ENCODE peak calls at places on chromosomes 11 and 22, in five cellular contexts. One of them, this sample, is unnamed.

GRCh38 chr11:102653744-102654291 is 28.7 kb upstream of the MMP20 start:
- DNase-seq in neural progenitor cell: no peak
- DNase-seq in HAP-1: no peak
- DNase-seq in T follicular helper cell: no peak
- DNase-seq in cardiac fibroblast: no peak
- DNase-seq in this sample: no peak

GRCh38 chr22:17135153-17135760 is 14.1 kb upstream of the TMEM121B start:
- DNase-seq in neural progenitor cell: no peak
- DNase-seq in HAP-1: no peak
- DNase-seq in T follicular helper cell: no peak
- DNase-seq in cardiac fibroblast: no peak
- DNase-seq in this sample: no peak

GRCh38 chr11:86230196-86230813 is 14.2 kb upstream of the EED start:
- DNase-seq in neural progenitor cell: no peak
- DNase-seq in HAP-1: no peak
- DNase-seq in T follicular helper cell: no peak
- DNase-seq in cardiac fibroblast: no peak
- DNase-seq in this sample: no peak

GRCh38 chr11:72595292-72595684 is 78.9 kb downstream of the PDE2A start:
- DNase-seq in neural progenitor cell: peak; percentile 66
- DNase-seq in HAP-1: no peak
- DNase-seq in T follicular helper cell: no peak
- DNase-seq in cardiac fibroblast: no peak
- DNase-seq in this sample: no peak

GRCh38 chr22:20889904-20890303 is 27.3 kb upstream of the CRKL start:
- DNase-seq in neural progenitor cell: no peak
- DNase-seq in HAP-1: no peak
- DNase-seq in T follicular helper cell: no peak
- DNase-seq in cardiac fibroblast: no peak
- DNase-seq in this sample: no peak

GRCh38 chr11:73323464-73323863 is 15.4 kb downstream of the ARHGEF17 start:
- DNase-seq in neural progenitor cell: peak; percentile 82
- DNase-seq in HAP-1: no peak
- DNase-seq in T follicular helper cell: no peak
- DNase-seq in cardiac fibroblast: peak; percentile 87
- DNase-seq in this sample: no peak

GRCh38 chr22:46574993-46575914 is 37.8 kb upstream of the CELSR1 start:
- DNase-seq in neural progenitor cell: peak; percentile 30
- DNase-seq in HAP-1: no peak
- DNase-seq in T follicular helper cell: no peak
- DNase-seq in cardiac fibroblast: peak; percentile 43
- DNase-seq in this sample: no peak

GRCh38 chr22:19228174-19228573 is 49.6 kb upstream of the SLC25A1 start:
- DNase-seq in neural progenitor cell: no peak
- DNase-seq in HAP-1: no peak
- DNase-seq in T follicular helper cell: no peak
- DNase-seq in cardiac fibroblast: no peak
- DNase-seq in this sample: no peak

GRCh38 chr11:72328366-72329224 is 84.6 kb upstream of the PHOX2A start:
- DNase-seq in neural progenitor cell: no peak
- DNase-seq in HAP-1: no peak
- DNase-seq in T follicular helper cell: no peak
- DNase-seq in cardiac fibroblast: peak; percentile 74
- DNase-seq in this sample: peak; percentile 12

GRCh38 chr11:70434813-70435300 is 36.5 kb downstream of the CTTN start:
- DNase-seq in neural progenitor cell: no peak
- DNase-seq in HAP-1: no peak
- DNase-seq in T follicular helper cell: no peak
- DNase-seq in cardiac fibroblast: no peak
- DNase-seq in this sample: no peak

GRCh38 chr11:100925935-100926334 is 203.7 kb downstream of the PGR start:
- DNase-seq in neural progenitor cell: no peak
- DNase-seq in HAP-1: no peak
- DNase-seq in T follicular helper cell: no peak
- DNase-seq in cardiac fibroblast: peak; percentile 50
- DNase-seq in this sample: peak; percentile 80

GRCh38 chr11:115676768-115677167 is 172.6 kb upstream of the CADM1 start:
- DNase-seq in neural progenitor cell: no peak
- DNase-seq in HAP-1: no peak
- DNase-seq in T follicular helper cell: no peak
- DNase-seq in cardiac fibroblast: peak; percentile 9
- DNase-seq in this sample: peak; percentile 1

GRCh38 chr11:123454060-123454651 is 24.1 kb downstream of the GRAMD1B start:
- DNase-seq in neural progenitor cell: no peak
- DNase-seq in HAP-1: peak; percentile 47
- DNase-seq in T follicular helper cell: peak; percentile 25
- DNase-seq in cardiac fibroblast: peak; percentile 67
- DNase-seq in this sample: no peak

GRCh38 chr22:47131611-47132427 is 369.4 kb downstream of the TBC1D22A start:
- DNase-seq in neural progenitor cell: no peak
- DNase-seq in HAP-1: no peak
- DNase-seq in T follicular helper cell: no peak
- DNase-seq in cardiac fibroblast: no peak
- DNase-seq in this sample: no peak

GRCh38 chr11:45530776-45531175 is 134.6 kb downstream of the CHST1 start:
- DNase-seq in neural progenitor cell: no peak
- DNase-seq in HAP-1: no peak
- DNase-seq in T follicular helper cell: no peak
- DNase-seq in cardiac fibroblast: no peak
- DNase-seq in this sample: no peak

GRCh38 chr22:26124991-26125725 is 44.1 kb upstream of the SEZ6L start:
- DNase-seq in neural progenitor cell: peak; percentile 70
- DNase-seq in HAP-1: no peak
- DNase-seq in T follicular helper cell: no peak
- DNase-seq in cardiac fibroblast: no peak
- DNase-seq in this sample: no peak

GRCh38 chr22:35109613-35110012 is 43.7 kb downstream of the ISX start:
- DNase-seq in neural progenitor cell: no peak
- DNase-seq in HAP-1: no peak
- DNase-seq in T follicular helper cell: no peak
- DNase-seq in cardiac fibroblast: no peak
- DNase-seq in this sample: no peak

GRCh38 chr11:116513894-116514293 is 258.9 kb downstream of the BUD13 start:
- DNase-seq in neural progenitor cell: peak; percentile 69
- DNase-seq in HAP-1: no peak
- DNase-seq in T follicular helper cell: no peak
- DNase-seq in cardiac fibroblast: peak; percentile 71
- DNase-seq in this sample: no peak

GRCh38 chr11:35390737-35391682 is 28.3 kb downstream of the SLC1A2 start:
- DNase-seq in neural progenitor cell: no peak
- DNase-seq in HAP-1: peak; percentile 39
- DNase-seq in T follicular helper cell: no peak
- DNase-seq in cardiac fibroblast: peak; percentile 63
- DNase-seq in this sample: peak; percentile 19

GRCh38 chr11:119589011-119589410 is 140.0 kb downstream of the NECTIN1 start:
- DNase-seq in neural progenitor cell: no peak
- DNase-seq in HAP-1: no peak
- DNase-seq in T follicular helper cell: no peak
- DNase-seq in cardiac fibroblast: no peak
- DNase-seq in this sample: no peak

GRCh38 chr11:102940714-102941588 is 14.6 kb downstream of the MMP13 start:
- DNase-seq in neural progenitor cell: peak; percentile 88
- DNase-seq in HAP-1: peak; percentile 77
- DNase-seq in T follicular helper cell: no peak
- DNase-seq in cardiac fibroblast: peak; percentile 76
- DNase-seq in this sample: peak; percentile 86

GRCh38 chr11:29093416-29093815 is 923.4 kb downstream of the KCNA4 start:
- DNase-seq in neural progenitor cell: no peak
- DNase-seq in HAP-1: no peak
- DNase-seq in T follicular helper cell: no peak
- DNase-seq in cardiac fibroblast: peak; percentile 55
- DNase-seq in this sample: no peak

GRCh38 chr11:94768602-94769511 is 701 bp downstream of the AMOTL1 start:
- DNase-seq in neural progenitor cell: peak; percentile 63
- DNase-seq in HAP-1: no peak
- DNase-seq in T follicular helper cell: no peak
- DNase-seq in cardiac fibroblast: peak; percentile 46
- DNase-seq in this sample: no peak

GRCh38 chr11:109794501-109794900 is 298.7 kb upstream of the ZC3H12C start:
- DNase-seq in neural progenitor cell: no peak
- DNase-seq in HAP-1: no peak
- DNase-seq in T follicular helper cell: no peak
- DNase-seq in cardiac fibroblast: no peak
- DNase-seq in this sample: no peak

GRCh38 chr22:35219012-35219411 is 38.3 kb upstream of the HMGXB4 start:
- DNase-seq in neural progenitor cell: no peak
- DNase-seq in HAP-1: no peak
- DNase-seq in T follicular helper cell: no peak
- DNase-seq in cardiac fibroblast: peak; percentile 3
- DNase-seq in this sample: no peak

GRCh38 chr11:65503606-65503922 is 4.7 kb downstream of the MALAT1 start:
- DNase-seq in neural progenitor cell: no peak
- DNase-seq in HAP-1: no peak
- DNase-seq in T follicular helper cell: no peak
- DNase-seq in cardiac fibroblast: peak; percentile 66
- DNase-seq in this sample: no peak

GRCh38 chr11:69540118-69541000 is 58.9 kb downstream of the LINC01488 start:
- DNase-seq in neural progenitor cell: peak; percentile 23
- DNase-seq in HAP-1: no peak
- DNase-seq in T follicular helper cell: no peak
- DNase-seq in cardiac fibroblast: no peak
- DNase-seq in this sample: no peak

GRCh38 chr11:47035108-47035507 is 98.5 kb downstream of the CSTPP1 start:
- DNase-seq in neural progenitor cell: no peak
- DNase-seq in HAP-1: no peak
- DNase-seq in T follicular helper cell: no peak
- DNase-seq in cardiac fibroblast: no peak
- DNase-seq in this sample: no peak

GRCh38 chr11:445765-446588 is 4.1 kb upstream of the PTDSS2 start:
- DNase-seq in neural progenitor cell: no peak
- DNase-seq in HAP-1: no peak
- DNase-seq in T follicular helper cell: no peak
- DNase-seq in cardiac fibroblast: no peak
- DNase-seq in this sample: no peak

GRCh38 chr11:70067591-70068341 is 10.4 kb upstream of the ANO1 start:
- DNase-seq in neural progenitor cell: peak; percentile 82
- DNase-seq in HAP-1: no peak
- DNase-seq in T follicular helper cell: no peak
- DNase-seq in cardiac fibroblast: no peak
- DNase-seq in this sample: no peak

This sample was measured in SW 1271.